ENCODE peak calls at places on chromosomes 4 and X, in five cellular contexts. P, X, O, A and L are unnamed samples.

GRCh38 chrX:20863649-20864048 is 510.6 kb upstream of the CNKSR2 start:
- DNase-seq in P (no peak), X (no peak), O (no peak), A (no peak), L (no peak)

GRCh38 chr4:152723236-152723635 is 43.4 kb upstream of the TMEM154 start:
- DNase-seq in P (no peak), X (no peak), O (no peak), A (no peak), L (no peak)

GRCh38 chr4:89657931-89658700 is 178.8 kb downstream of the SNCA start:
- DNase-seq in P (no peak), X (peak), O (peak), A (peak), L (no peak)

GRCh38 chrX:118553042-118553714 is 57.6 kb downstream of the DOCK11 start:
- DNase-seq in P (no peak), X (no peak), O (no peak), A (peak), L (no peak)

GRCh38 chr4:37719021-37719420 is 32.8 kb upstream of the RELL1 start:
- DNase-seq in P (no peak), X (no peak), O (no peak), A (no peak), L (no peak)

GRCh38 chr4:101334963-101335572 is 12.3 kb downstream of the PPP3CA start:
- DNase-seq in P (no peak), X (no peak), O (no peak), A (no peak), L (no peak)

GRCh38 chr4:87961993-87962791 is 13.3 kb upstream of the SPP1 start:
- DNase-seq in P (no peak), X (peak), O (no peak), A (peak), L (no peak)

GRCh38 chrX:44228621-44229020 is 114.9 kb downstream of the EFHC2 start:
- DNase-seq in P (no peak), X (no peak), O (no peak), A (no peak), L (no peak)

GRCh38 chrX:32877592-32877991 is 333.8 kb downstream of the DMD start:
- DNase-seq in P (no peak), X (peak), O (no peak), A (no peak), L (no peak)

GRCh38 chr4:148444296-148445070 is 2.3 kb upstream of the NR3C2 start:
- DNase-seq in P (no peak), X (no peak), O (peak), A (peak), L (no peak)

GRCh38 chr4:40662962-40663604 is 33.4 kb upstream of the RBM47 start:
- DNase-seq in P (peak), X (peak), O (no peak), A (peak), L (peak)

GRCh38 chr4:1130318-1131186 is 17.2 kb upstream of the RNF212 start:
- DNase-seq in P (peak), X (peak), O (peak), A (peak), L (peak)

DNA sequence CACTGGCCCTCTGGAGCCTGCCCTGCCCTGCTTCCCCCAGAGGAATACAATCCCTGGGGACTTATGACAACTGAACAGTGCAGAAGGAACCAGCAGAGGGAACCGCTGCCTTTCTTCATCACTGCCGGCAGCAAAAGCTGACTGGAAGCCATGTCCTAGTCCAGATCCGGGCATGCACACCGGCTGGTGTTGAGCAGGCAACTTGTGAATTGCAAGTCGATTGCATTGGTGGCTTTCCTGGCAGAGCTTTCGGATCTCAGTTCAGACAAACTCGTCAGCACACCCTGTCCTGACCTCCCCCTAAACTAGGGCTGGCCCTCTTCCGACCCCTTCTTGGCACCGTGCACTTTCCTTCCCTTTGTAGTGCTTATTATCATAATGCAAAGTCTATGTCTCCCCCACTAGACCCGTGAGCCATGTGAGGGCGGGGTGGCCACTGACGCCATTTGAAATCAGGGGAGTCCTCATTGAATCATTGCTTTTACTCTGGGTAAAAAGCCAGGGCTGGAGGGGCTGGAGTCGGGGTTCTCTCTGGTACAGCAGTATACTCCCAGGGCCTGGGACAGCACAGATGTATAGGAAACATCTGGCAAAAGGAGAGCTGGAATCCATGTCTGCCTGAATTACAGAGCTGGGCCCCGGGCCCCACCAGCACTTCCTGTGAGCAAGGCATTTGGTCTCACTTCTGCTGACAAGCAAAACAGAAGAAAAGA is 1.8 kb downstream of the ARHGAP4 start:
- DNase-seq in P (no peak), X (peak), O (peak), A (peak), L (no peak)
- H3K4me3 ChIP-seq in P (no peak), X (no peak), O (no peak), A (no peak), L (no peak)

GRCh38 chrX:132267392-132267791 is 48.1 kb upstream of the RAP2C start:
- DNase-seq in P (no peak), X (no peak), O (no peak), A (no peak), L (no peak)
- TF ChIP-seq CTCF in P (no peak), X (no peak), O (no peak), A (no peak), L (no peak)

GRCh38 chrX:71537743-71538142 is 4.8 kb downstream of the OGT start:
- DNase-seq in P (no peak), X (no peak), O (no peak), A (no peak), L (no peak)
- H3K4me3 ChIP-seq in P (no peak), X (no peak), O (no peak), A (no peak), L (no peak)

GRCh38 chr4:73142995-73143547 is 73.6 kb upstream of the COX18 start:
- DNase-seq in P (no peak), X (no peak), O (no peak), A (peak), L (no peak)
- TF ChIP-seq CTCF in P (no peak), X (peak), O (peak), A (no peak), L (no peak)

GRCh38 chr4:183096276-183096965 is 2.6 kb upstream of the WWC2 start:
- DNase-seq in P (no peak), X (no peak), O (no peak), A (no peak), L (no peak)

GRCh38 chr4:183094393-183095198 is 4.5 kb upstream of the WWC2 start:
- DNase-seq in P (no peak), X (no peak), O (no peak), A (no peak), L (no peak)

GRCh38 chr4:183097251-183098079 is 1.6 kb upstream of the WWC2 start:
- DNase-seq in P (no peak), X (peak), O (peak), A (no peak), L (no peak)

GRCh38 chr4:183098080-183098722 is 856 bp upstream of the WWC2 start:
- DNase-seq in P (peak), X (peak), O (peak), A (peak), L (no peak)

GRCh38 chr4:183095199-183095512 is 3.9 kb upstream of the WWC2 start:
- DNase-seq in P (no peak), X (no peak), O (no peak), A (no peak), L (no peak)
- H3K4me3 ChIP-seq in P (no peak), X (no peak), O (no peak), A (no peak), L (no peak)

GRCh38 chr4:119210760-119211159 is 1.8 kb upstream of the USP53 start:
- DNase-seq in P (no peak), X (peak), O (no peak), A (peak), L (no peak)

GRCh38 chr4:119211856-119212250 is 660 bp upstream of the USP53 start:
- DNase-seq in P (no peak), X (no peak), O (no peak), A (no peak), L (no peak)

GRCh38 chr4:119209586-119209985 is 2.9 kb upstream of the USP53 start:
- DNase-seq in P (no peak), X (no peak), O (no peak), A (no peak), L (no peak)

GRCh38 chr4:119212251-119212963 is at the start of gene USP53:
- DNase-seq in P (peak), X (peak), O (peak), A (peak), L (peak)

DNA sequence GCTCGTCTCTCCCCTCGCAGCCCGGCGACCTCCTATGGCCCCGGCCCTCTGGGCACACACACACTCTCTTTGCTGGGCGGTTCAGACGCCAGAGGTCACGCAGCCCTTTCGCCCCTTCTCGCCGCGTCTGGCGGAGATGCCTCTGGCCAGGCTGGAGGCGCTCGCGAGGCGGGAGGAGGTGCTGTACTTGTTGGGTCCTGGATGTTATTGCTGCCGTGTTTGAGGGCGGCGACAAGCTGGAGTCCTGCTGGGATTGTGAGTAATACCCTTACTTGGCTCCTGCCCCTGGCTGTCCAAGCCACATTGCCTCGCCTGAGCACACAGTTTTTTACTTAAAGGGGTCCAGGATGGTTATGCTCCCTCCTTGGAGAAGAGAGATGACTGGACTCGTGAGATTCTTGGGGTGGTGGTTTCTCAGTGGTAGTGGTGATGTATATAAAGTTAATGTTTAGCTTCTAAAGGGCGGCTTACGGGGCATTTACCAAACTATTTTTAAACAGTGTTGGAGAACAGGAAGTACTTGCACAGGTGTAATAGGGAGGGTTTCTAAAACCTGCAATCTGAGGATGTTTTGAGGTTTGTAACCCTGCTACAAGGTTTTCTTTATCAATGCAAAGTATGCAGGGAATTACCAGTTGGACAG is 572 bp downstream of the USP53 start:
- DNase-seq in P (peak), X (peak), O (peak), A (peak), L (peak)
- TF ChIP-seq CTCF in P (no peak), X (peak), O (peak), A (peak), L (peak)